ENCODE peak calls at places on chromosomes 2 and 18, in four cellular contexts. L is WTC11, O is HepG2, E is GM12878. S is an unnamed sample.

GRCh38 chr2:100902833-100903405 is 83.0 kb downstream of the NPAS2 start:
- DNase-seq in L (no peak), E (no peak), O (peak), S (no peak)

GRCh38 chr2:109213646-109214417 is 84.8 kb downstream of the SH3RF3 start:
- DNase-seq in O (no peak), E (peak), L (no peak), S (peak)

GRCh38 chr2:181678744-181679543 is 1.4 kb downstream of the NEUROD1 start:
- DNase-seq in O (no peak), E (no peak), L (no peak), S (no peak)

GRCh38 chr2:161990741-161991140 is 83.3 kb downstream of the DPP4 start:
- DNase-seq in E (no peak), L (no peak), O (peak), S (no peak)

GRCh38 chr2:164599954-164600589 is 21.2 kb downstream of the GRB14 start:
- DNase-seq in O (peak), L (peak), E (no peak), S (peak)

GRCh38 chr2:233458031-233458610 is 103.8 kb downstream of the DGKD start:
- DNase-seq in O (no peak), E (no peak), L (no peak), S (no peak)

GRCh38 chr18:4399929-4400328 is 55.2 kb downstream of the DLGAP1 start:
- DNase-seq in L (peak), O (no peak), E (no peak), S (no peak)

GRCh38 chr2:212811036-212811805 is 272.6 kb upstream of the ERBB4 start:
- DNase-seq in L (no peak), O (no peak), E (no peak), S (no peak)

GRCh38 chr2:101111262-101111838 is 39.8 kb downstream of the TBC1D8 start:
- DNase-seq in L (no peak), E (no peak), O (no peak), S (no peak)

GRCh38 chr18:40222736-40223135 is 1732.3 kb upstream of the PIK3C3 start:
- DNase-seq in E (no peak), L (no peak), O (no peak), S (no peak)

GRCh38 chr18:61948196-61948800 is 55.5 kb upstream of the RNF152 start:
- DNase-seq in L (no peak), O (no peak), E (no peak), S (no peak)

GRCh38 chr2:202721621-202722020 is 86.9 kb downstream of the FAM117B start:
- DNase-seq in E (no peak), L (no peak), O (peak), S (no peak)

GRCh38 chr2:200509227-200509607 is 651 bp downstream of the KCTD18 start:
- DNase-seq in O (no peak), L (no peak), E (no peak), S (peak)

GRCh38 chr2:179837408-179837807 is 24.0 kb downstream of the ZNF385B start:
- DNase-seq in O (peak), E (no peak), L (no peak), S (no peak)

GRCh38 chr2:216578325-216578724 is 54.9 kb upstream of the IGFBP2 start:
- DNase-seq in O (no peak), E (no peak), L (no peak), S (no peak)

GRCh38 chr18:8212893-8213805 is 396.1 kb upstream of the RAB12 start:
- DNase-seq in O (no peak), E (no peak), L (no peak), S (no peak)

GRCh38 chr2:199627417-199627816 is 169.7 kb upstream of the SATB2 start:
- DNase-seq in O (no peak), L (no peak), E (no peak), S (no peak)

GRCh38 chr18:6058941-6059340 is 163.6 kb upstream of the TMEM200C start:
- DNase-seq in O (peak), L (no peak), E (no peak), S (no peak)

GRCh38 chr2:8438996-8439395 is 242.9 kb upstream of the ID2 start:
- DNase-seq in O (no peak), L (no peak), E (no peak), S (no peak)

GRCh38 chr2:53939656-53940055 is 31.1 kb downstream of the PSME4 start:
- DNase-seq in O (no peak), E (no peak), L (no peak), S (no peak)

GRCh38 chr2:77642339-77642738 is 120.2 kb upstream of the LRRTM4 start:
- DNase-seq in L (no peak), E (no peak), O (no peak), S (no peak)

GRCh38 chr2:6577960-6578359 is 287.7 kb downstream of the CMPK2 start:
- DNase-seq in L (no peak), E (no peak), O (no peak), S (no peak)

GRCh38 chr2:10890706-10891270 is 20.9 kb upstream of the KCNF1 start:
- DNase-seq in O (no peak), L (no peak), E (no peak), S (no peak)

GRCh38 chr2:208354964-208355381 is 51.6 kb upstream of the PTH2R start:
- DNase-seq in O (peak), E (no peak), L (no peak), S (no peak)

GRCh38 chr2:115183144-115183543 is 740.7 kb downstream of the DPP10 start:
- DNase-seq in O (no peak), E (no peak), L (peak), S (no peak)

GRCh38 chr2:193824474-193824873 is 1629.7 kb upstream of the TMEFF2 start:
- DNase-seq in E (no peak), O (no peak), L (no peak), S (no peak)

GRCh38 chr18:79800353-79801180 is 2.8 kb downstream of the KCNG2 start:
- DNase-seq in O (no peak), L (no peak), E (no peak), S (no peak)

GRCh38 chr2:113979172-113980128 is 89.6 kb downstream of the ACTR3 start:
- DNase-seq in E (no peak), L (peak), O (no peak), S (peak)

GRCh38 chr2:181164699-181165098 is 184.3 kb downstream of the UBE2E3 start:
- DNase-seq in E (no peak), O (no peak), L (no peak), S (no peak)

GRCh38 chr2:232456296-232457120 is 555 bp downstream of the ALPI start:
- DNase-seq in O (no peak), E (no peak), L (no peak), S (no peak)

GRCh38 chr2:173354073-173354600 is 535 bp upstream of the CDCA7 start:
- DNase-seq in E (no peak), L (no peak), O (peak), S (no peak)

GRCh38 chr2:205930209-205930608 is 155.8 kb downstream of the INO80D start:
- DNase-seq in O (no peak), L (no peak), E (no peak), S (no peak)
- TF ChIP-seq CBFB in O (no peak), L (no peak), E (no peak), S (no peak)

DNA sequence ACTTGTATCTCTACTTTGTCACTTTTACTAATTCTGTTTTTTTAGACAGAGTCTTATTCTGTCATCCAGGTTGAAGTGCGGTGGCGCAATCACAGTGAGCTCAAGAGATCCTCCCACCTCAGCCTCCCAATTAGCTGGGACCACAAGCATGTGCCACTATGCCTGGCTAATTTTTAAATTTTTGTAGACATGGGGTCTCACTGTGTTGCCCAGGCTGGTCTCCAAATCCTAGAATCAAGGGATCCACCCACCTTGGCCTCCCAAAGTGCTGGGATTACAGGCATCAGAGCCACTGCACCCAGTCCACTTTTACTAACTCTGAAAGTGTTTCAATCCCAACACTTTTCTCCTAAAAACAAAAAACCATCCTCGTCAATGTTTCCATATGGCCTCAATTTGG is 94.9 kb downstream of the MALT1 start:
- DNase-seq in L (no peak), E (no peak), O (no peak), S (no peak)
- TF ChIP-seq CBFB in L (no peak), E (no peak), O (no peak), S (no peak)

GRCh38 chr2:220276736-220277444 is 649.5 kb downstream of the SLC4A3 start:
- DNase-seq in L (no peak), E (no peak), O (no peak), S (no peak)
- TF ChIP-seq CBFB in L (no peak), E (no peak), O (no peak), S (no peak)

GRCh38 chr2:188983427-188984101 is 9.4 kb downstream of the COL3A1 start:
- DNase-seq in E (no peak), O (peak), L (no peak), S (no peak)

GRCh38 chr2:188986839-188987238 is 12.7 kb downstream of the COL3A1 start:
- DNase-seq in L (no peak), E (no peak), O (no peak), S (no peak)

GRCh38 chr2:188979730-188980123 is 5.6 kb downstream of the COL3A1 start:
- DNase-seq in L (no peak), O (no peak), E (no peak), S (no peak)

GRCh38 chr2:188984126-188984525 is 10.0 kb downstream of the COL3A1 start:
- DNase-seq in O (no peak), E (no peak), L (no peak), S (no peak)

GRCh38 chr2:188984680-188985079 is 10.5 kb downstream of the COL3A1 start:
- DNase-seq in O (no peak), E (no peak), L (no peak), S (no peak)
- TF ChIP-seq CBFB in O (no peak), E (no peak), L (no peak), S (no peak)

S was measured in K562.